ENCODE peak calls at places on chromosome 14, in four cellular contexts. W is omental fat pad, S is GM12864, E is brain microvascular endothelial cell. G is an unnamed sample.

GRCh38 chr14:71483154-71483553 is 449.1 kb upstream of the RGS6 start:
- DNase-seq in W (no peak), E (no peak), S (no peak), G (no peak)

GRCh38 chr14:36805116-36805515 is 143.5 kb downstream of the PAX9 start:
- DNase-seq in W (no peak), E (no peak), S (no peak), G (no peak)

GRCh38 chr14:104897286-104898194 is 27.1 kb upstream of the PLD4 start:
- DNase-seq in W (no peak), E (no peak), S (no peak), G (no peak)

GRCh38 chr14:62138593-62138992 is 376.4 kb downstream of the SNAPC1 start:
- DNase-seq in S (no peak), E (no peak), W (no peak), G (no peak)

GRCh38 chr14:106844608-106845285 is 1318.4 kb downstream of the TMEM121 start:
- DNase-seq in S (no peak), W (no peak), E (no peak), G (peak; percentile 81)

GRCh38 chr14:89600950-89601826 is 184.2 kb upstream of the FOXN3 start:
- DNase-seq in W (no peak), S (no peak), E (no peak), G (no peak)

GRCh38 chr14:93185333-93185688 is 194 bp downstream of the LYSET start:
- DNase-seq in W (no peak), E (no peak), S (no peak), G (no peak)

GRCh38 chr14:69312608-69313007 is 52.6 kb downstream of the GALNT16 start:
- DNase-seq in W (no peak), S (no peak), E (no peak), G (no peak)

GRCh38 chr14:93975791-93976476 is 436 bp downstream of the ASB2 start:
- DNase-seq in W (no peak), S (peak; percentile 98), E (no peak), G (no peak)

GRCh38 chr14:104277416-104278213 is 139.2 kb downstream of the KIF26A start:
- DNase-seq in W (no peak), S (no peak), E (no peak), G (no peak)

GRCh38 chr14:66247662-66248061 is 238.5 kb upstream of the CCDC196 start:
- DNase-seq in W (no peak), E (no peak), S (no peak), G (no peak)

GRCh38 chr14:77126074-77126325 is 15.6 kb downstream of the ZDHHC22 start:
- DNase-seq in S (no peak), W (no peak), E (no peak), G (no peak)

GRCh38 chr14:58466459-58466858 is 38.9 kb downstream of the KIAA0586 start:
- DNase-seq in S (no peak), W (no peak), E (no peak), G (no peak)

GRCh38 chr14:64960762-64961276 is 11.3 kb downstream of the RAB15 start:
- DNase-seq in E (no peak), S (no peak), W (no peak), G (no peak)

GRCh38 chr14:62443796-62444195 is 601.5 kb downstream of the KCNH5 start:
- DNase-seq in S (no peak), E (peak; percentile 55), W (no peak), G (no peak)

GRCh38 chr14:58331111-58331510 is 32.8 kb downstream of the ARID4A start:
- DNase-seq in S (peak; percentile 85), W (peak; percentile 87), E (peak; percentile 99), G (peak; percentile 41)

GRCh38 chr14:89251066-89251465 is 166.0 kb downstream of the FOXN3 start:
- DNase-seq in E (peak; percentile 39), W (no peak), S (no peak), G (no peak)

GRCh38 chr14:35855886-35856481 is 29.8 kb downstream of the BRMS1L start:
- DNase-seq in S (peak; percentile 69), W (no peak), E (no peak), G (no peak)

GRCh38 chr14:27205036-27205435 is 607.2 kb upstream of the NOVA1 start:
- DNase-seq in S (no peak), E (no peak), W (no peak), G (no peak)

GRCh38 chr14:39138450-39138849 is 24.3 kb downstream of the GEMIN2 start:
- DNase-seq in W (no peak), E (no peak), S (no peak), G (no peak)

GRCh38 chr14:86541969-86542368 is 1012.0 kb downstream of the FLRT2 start:
- DNase-seq in W (no peak), E (no peak), S (no peak), G (no peak)

GRCh38 chr14:51821822-51822221 is 38.6 kb upstream of the GNG2 start:
- DNase-seq in E (no peak), S (no peak), W (no peak), G (no peak)

GRCh38 chr14:78445275-78445674 is 275.1 kb downstream of the NRXN3 start:
- DNase-seq in E (no peak), S (no peak), W (no peak), G (no peak)

GRCh38 chr14:30875788-30876053 is 1.4 kb downstream of the COCH start:
- DNase-seq in S (no peak), E (no peak), W (no peak), G (no peak)

GRCh38 chr14:21098134-21098891 is at the start of gene ZNF219:
- DNase-seq in S (no peak), E (no peak), W (no peak), G (peak; percentile 37)

GRCh38 chr14:55578511-55578910 is 1.5 kb upstream of the KTN1 start:
- DNase-seq in S (no peak), W (no peak), E (no peak), G (no peak)

GRCh38 chr14:50669441-50669986 is 1.4 kb upstream of the SAV1 start:
- DNase-seq in W (no peak), S (no peak), E (no peak), G (no peak)

GRCh38 chr14:63633801-63634200 is 7.9 kb downstream of the WDR89 start:
- DNase-seq in S (no peak), E (no peak), W (no peak), G (no peak)
- TF ChIP-seq CTCF in S (no peak), E (no peak), W (no peak), G (no peak)

DNA sequence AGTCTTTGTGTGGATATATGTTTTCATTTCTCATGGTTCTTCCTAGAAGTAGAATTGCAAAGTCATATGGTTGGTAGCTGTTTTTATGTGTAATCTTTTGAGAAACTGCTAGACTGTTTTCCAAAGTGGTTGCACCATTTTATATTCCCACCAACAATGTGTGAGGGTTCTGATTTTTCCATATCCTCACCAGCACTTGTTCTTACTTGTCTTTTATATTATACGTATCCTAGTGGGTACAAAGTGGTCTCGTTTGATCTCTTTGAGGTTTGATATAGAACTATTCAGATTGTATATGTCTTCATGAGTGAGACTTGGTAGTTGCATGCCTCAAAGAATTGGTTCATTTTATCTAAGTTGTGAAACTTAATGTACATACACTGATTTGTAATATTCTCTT is 91.3 kb downstream of the BEGAIN start:
- DNase-seq in E (no peak), S (no peak), W (no peak), G (no peak)
- TF ChIP-seq CTCF in E (no peak), S (no peak), W (no peak), G (no peak)

DNA sequence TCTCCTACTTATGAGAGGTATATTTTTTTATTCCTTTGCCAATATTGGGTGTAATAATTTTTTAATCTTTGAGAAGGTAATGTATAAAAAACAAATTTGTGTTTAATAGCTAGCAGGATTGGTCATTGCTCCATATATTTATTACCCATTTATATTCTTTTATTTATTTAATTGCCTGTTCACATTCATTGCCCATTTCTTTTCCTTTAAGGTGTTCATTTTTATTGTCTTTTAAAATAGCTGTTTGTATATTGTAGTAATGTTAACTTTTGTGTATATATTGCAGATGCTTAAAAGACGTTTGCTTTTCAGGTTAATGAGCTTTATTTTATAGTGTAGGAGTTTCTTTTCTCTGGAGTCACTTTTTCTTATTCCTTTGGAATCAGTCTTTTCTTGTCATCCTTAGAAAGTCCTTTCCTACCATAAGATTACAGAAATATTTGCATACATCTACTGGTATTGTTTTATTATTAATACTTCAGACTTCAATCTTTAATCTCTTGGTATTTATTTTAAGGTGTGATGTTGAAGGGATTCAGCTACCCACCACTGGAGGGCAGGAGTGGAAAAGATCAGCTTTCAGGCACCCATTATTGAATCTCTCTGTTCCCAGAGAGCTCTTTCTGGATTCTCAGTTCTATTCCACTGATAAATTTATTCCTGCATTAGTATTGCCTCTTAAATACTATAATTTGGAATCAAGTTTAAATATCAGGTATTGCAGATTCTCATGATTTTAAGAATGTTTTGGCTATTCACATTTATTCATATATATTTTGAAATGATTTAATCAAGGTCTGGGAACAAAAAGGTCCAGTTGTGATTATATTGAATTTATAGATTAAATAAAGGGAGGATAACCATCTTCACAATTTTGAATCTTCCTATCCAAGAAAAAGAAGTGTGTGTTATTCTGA is 17.3 kb downstream of the PPM1A start:
- DNase-seq in E (peak; percentile 30), S (no peak), W (no peak), G (peak; percentile 10)
- TF ChIP-seq CTCF in E (peak; percentile 72), S (peak; percentile 24), W (no peak), G (peak; percentile 24)

GRCh38 chr14:76056128-76056527 is 70.6 kb downstream of the IFT43 start:
- DNase-seq in S (no peak), W (no peak), E (peak; percentile 9), G (peak; percentile 5)
- TF ChIP-seq CTCF in S (peak; percentile 33), W (no peak), E (peak; percentile 71), G (no peak)